ENCODE peak calls at places on chromosomes 12 and 14, in six cellular contexts. A, U, K, F, R and D are unnamed samples.
A peak's percentile ranks its signal among the peaks of the same experiment; 100 is the strongest.

GRCh38 chr12:130437555-130438242 is 100.0 kb downstream of the PIWIL1 start:
- DNase-seq in A (no peak), U (peak; percentile 13), K (no peak), F (no peak), R (no peak), D (no peak)

GRCh38 chr12:30794591-30795409 is 40.0 kb upstream of the CAPRIN2 start:
- DNase-seq in A (no peak), U (no peak), K (no peak), F (no peak), R (peak; percentile 92), D (no peak)

GRCh38 chr12:41552507-41553047 is 364.5 kb downstream of the PDZRN4 start:
- DNase-seq in A (no peak), U (no peak), K (no peak), F (no peak), R (no peak), D (no peak)

GRCh38 chr12:5428332-5429221 is 3.3 kb upstream of the NTF3 start:
- DNase-seq in A (no peak), U (no peak), K (peak; percentile 62), F (no peak), R (no peak), D (no peak)

GRCh38 chr14:104431929-104432541 is 147.5 kb upstream of the C14orf180 start:
- DNase-seq in A (no peak), U (no peak), K (peak; percentile 71), F (no peak), R (no peak), D (no peak)

GRCh38 chr12:122028601-122029560 is 7.2 kb downstream of the BCL7A start:
- DNase-seq in A (peak; percentile 18), U (no peak), K (peak; percentile 86), F (no peak), R (no peak), D (peak; percentile 80)

GRCh38 chr14:75141967-75142366 is 15.1 kb upstream of the NEK9 start:
- DNase-seq in A (no peak), U (no peak), K (peak; percentile 70), F (no peak), R (peak; percentile 12), D (no peak)

GRCh38 chr14:103522649-103523582 is at the start of gene CKB:
- DNase-seq in A (no peak), U (no peak), K (no peak), F (no peak), R (no peak), D (peak; percentile 62)

GRCh38 chr12:115204957-115205754 is 521.2 kb upstream of the TBX3 start:
- DNase-seq in A (no peak), U (no peak), K (no peak), F (no peak), R (peak; percentile 79), D (no peak)

GRCh38 chr12:10453144-10453543 is at the start of gene KLRC1:
- DNase-seq in A (no peak), U (no peak), K (no peak), F (no peak), R (no peak), D (no peak)